ENCODE peak calls at places on chromosomes 13 and 19, in four cellular contexts. C is CD8-positive, alpha-beta T cell; E is right atrium auricular region; T is left lung. Z is an unnamed sample. For H3K4me1 and H3K27me3, the result is how much of the 10 kb centered on the place peaks cover.

GRCh38 chr19:15911599-15912237 is 13.8 kb upstream of the CYP4F2 start:
- DNase-seq in T (no peak), E (no peak), C (no peak), Z (no peak)

GRCh38 chr19:16325161-16325527 is 518 bp downstream of the KLF2 start:
- DNase-seq in E (no peak), T (peak), C (no peak), Z (no peak)

GRCh38 chr19:49869009-49869483 is 1.7 kb upstream of the PNKP start:
- DNase-seq in T (no peak), E (no peak), C (no peak), Z (no peak)

GRCh38 chr13:97018029-97018819 is 23.9 kb upstream of the OXGR1 start:
- DNase-seq in C (peak), T (no peak), E (no peak), Z (no peak)

GRCh38 chr13:39263033-39263432 is 224.8 kb downstream of the NHLRC3 start:
- DNase-seq in T (no peak), C (no peak), E (peak), Z (no peak)

GRCh38 chr13:31775686-31776085 is 36.4 kb downstream of the RXFP2 start:
- DNase-seq in E (peak), C (no peak), T (no peak), Z (no peak)

GRCh38 chr19:38684862-38685665 is 37.6 kb downstream of the ACTN4 start:
- DNase-seq in E (no peak), T (no peak), C (no peak), Z (no peak)

GRCh38 chr19:27770095-27770494 is 1442.9 kb downstream of the UQCRFS1 start:
- DNase-seq in E (no peak), T (no peak), C (no peak), Z (no peak)

GRCh38 chr19:14347999-14348889 is 33.0 kb upstream of the ADGRE5 start:
- DNase-seq in E (peak), C (peak), T (peak), Z (no peak)

GRCh38 chr13:44906230-44906629 is 83.0 kb downstream of the NUFIP1 start:
- DNase-seq in C (no peak), E (no peak), T (no peak), Z (no peak)

GRCh38 chr13:97194473-97194872 is 27.7 kb upstream of the MBNL2 start:
- DNase-seq in T (no peak), E (no peak), C (no peak), Z (peak)

GRCh38 chr19:13770013-13770635 is 4.1 kb upstream of the C19orf53 start:
- DNase-seq in E (no peak), C (no peak), T (no peak), Z (no peak)

GRCh38 chr19:19258589-19259338 is 14.3 kb downstream of the TM6SF2 start:
- DNase-seq in T (no peak), E (no peak), C (no peak), Z (no peak)

GRCh38 chr13:47632311-47632710 is 368.8 kb downstream of the SUCLA2 start:
- DNase-seq in E (no peak), C (no peak), T (no peak), Z (no peak)

GRCh38 chr13:45630791-45631190 is 15.3 kb upstream of the ERICH6B start:
- DNase-seq in C (no peak), E (no peak), T (no peak), Z (peak)

GRCh38 chr19:7932276-7932929 is 6.5 kb upstream of the CTXN1 start:
- DNase-seq in T (peak), E (no peak), C (no peak), Z (no peak)

GRCh38 chr13:103066991-103067390 is 774 bp upstream of the SLC10A2 start:
- DNase-seq in C (no peak), T (no peak), E (no peak), Z (no peak)

GRCh38 chr19:40277356-40277755 is 7.8 kb downstream of the AKT2 start:
- DNase-seq in T (no peak), C (no peak), E (no peak), Z (no peak)

GRCh38 chr19:40271706-40272105 is 13.4 kb downstream of the AKT2 start:
- DNase-seq in T (no peak), C (no peak), E (no peak), Z (no peak)

GRCh38 chr19:40273469-40274360 is 11.4 kb downstream of the AKT2 start:
- DNase-seq in C (no peak), E (no peak), T (no peak), Z (no peak)

GRCh38 chr19:40272261-40272660 is 12.9 kb downstream of the AKT2 start:
- DNase-seq in T (no peak), C (no peak), E (no peak), Z (no peak)

GRCh38 chr19:40274585-40275544 is 10.3 kb downstream of the AKT2 start:
- DNase-seq in C (no peak), E (no peak), T (no peak), Z (no peak)
- H3K4me1 ChIP-seq in C (half or more), E (half or more), T (under half), Z (under half)

GRCh38 chr13:110396476-110396875 is 89.4 kb downstream of the COL4A2 start:
- DNase-seq in T (no peak), C (no peak), E (no peak), Z (no peak)

GRCh38 chr13:110393761-110394160 is 86.7 kb downstream of the COL4A2 start:
- DNase-seq in C (no peak), T (no peak), E (no peak), Z (no peak)

GRCh38 chr13:110396913-110397379 is 89.9 kb downstream of the COL4A2 start:
- DNase-seq in C (no peak), E (peak), T (peak), Z (peak)

GRCh38 chr13:110392510-110393233 is 85.6 kb downstream of the COL4A2 start:
- DNase-seq in T (no peak), E (no peak), C (no peak), Z (no peak)

DNA sequence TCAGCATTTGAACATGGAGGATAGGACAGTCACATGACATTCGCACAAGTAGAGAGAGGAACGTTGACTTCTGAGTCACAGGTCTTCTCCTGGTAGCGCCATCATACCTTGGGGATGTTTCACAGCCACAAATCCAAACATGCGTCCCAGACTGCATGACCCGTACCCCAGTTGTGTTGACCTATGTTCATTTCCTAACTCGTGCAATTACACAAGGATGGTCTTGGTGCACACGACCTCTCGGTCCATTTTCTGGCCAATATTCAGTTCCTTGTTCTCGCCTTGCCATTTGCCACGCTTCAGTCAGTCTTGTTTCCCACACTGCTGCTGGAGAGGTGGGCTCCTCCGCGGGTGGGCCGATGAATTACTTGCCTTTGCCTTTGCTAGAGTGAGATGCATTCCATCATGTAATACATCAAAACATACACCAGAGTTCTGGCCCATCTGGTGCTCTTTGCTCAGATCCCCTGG is 87.3 kb downstream of the COL4A2 start:
- DNase-seq in C (no peak), T (no peak), E (no peak), Z (no peak)
- H3K27ac ChIP-seq in C (no peak), T (no peak), E (peak), Z (no peak)

DNA sequence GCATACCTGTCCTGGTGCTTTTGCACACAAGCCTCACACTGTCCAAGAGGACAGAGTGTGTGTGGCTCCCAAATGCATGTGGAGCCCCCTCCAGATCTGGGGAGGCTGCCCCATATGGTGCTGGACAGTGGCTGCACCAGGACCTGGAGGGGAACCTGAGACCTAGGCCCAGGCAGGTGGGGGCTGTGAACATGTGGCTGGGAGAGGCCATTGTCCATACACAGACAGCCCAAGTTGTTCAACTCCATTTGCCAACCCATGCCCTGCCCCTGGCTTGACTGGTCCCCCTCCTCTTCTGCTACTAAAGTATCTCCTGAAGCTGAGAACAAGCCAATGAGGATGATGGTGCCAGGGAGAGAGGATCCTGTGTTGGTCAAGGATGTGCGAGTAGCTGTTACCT is 94.0 kb downstream of the ING1 start:
- DNase-seq in T (no peak), E (no peak), C (no peak), Z (no peak)
- H3K27me3 ChIP-seq in T (half or more), E (under half), C (under half), Z (half or more)

DNA sequence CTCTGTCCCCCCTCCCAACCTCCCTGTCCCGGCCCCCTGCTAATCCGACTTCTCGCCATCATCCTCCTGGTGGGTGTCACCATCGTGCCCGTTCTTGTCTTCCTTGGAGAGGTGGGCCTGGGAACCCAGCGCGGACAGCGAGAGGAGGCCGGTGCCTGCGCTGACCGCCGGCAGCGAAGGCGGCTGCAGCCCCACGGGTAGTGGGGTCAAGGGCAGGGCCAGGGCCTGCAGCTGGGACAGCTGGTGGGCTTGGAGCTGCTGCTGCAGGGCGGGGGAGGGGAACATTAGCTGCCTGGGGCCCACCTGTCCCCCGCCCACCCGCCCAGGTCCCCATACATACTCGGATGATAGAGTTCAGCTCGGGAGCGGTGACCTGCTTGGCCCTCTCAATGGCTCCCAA is 8.5 kb downstream of the TLE5 start:
- DNase-seq in E (no peak), C (no peak), T (no peak), Z (no peak)
- H3K4me1 ChIP-seq in E (under half), C (half or more), T (under half), Z (under half)

DNA sequence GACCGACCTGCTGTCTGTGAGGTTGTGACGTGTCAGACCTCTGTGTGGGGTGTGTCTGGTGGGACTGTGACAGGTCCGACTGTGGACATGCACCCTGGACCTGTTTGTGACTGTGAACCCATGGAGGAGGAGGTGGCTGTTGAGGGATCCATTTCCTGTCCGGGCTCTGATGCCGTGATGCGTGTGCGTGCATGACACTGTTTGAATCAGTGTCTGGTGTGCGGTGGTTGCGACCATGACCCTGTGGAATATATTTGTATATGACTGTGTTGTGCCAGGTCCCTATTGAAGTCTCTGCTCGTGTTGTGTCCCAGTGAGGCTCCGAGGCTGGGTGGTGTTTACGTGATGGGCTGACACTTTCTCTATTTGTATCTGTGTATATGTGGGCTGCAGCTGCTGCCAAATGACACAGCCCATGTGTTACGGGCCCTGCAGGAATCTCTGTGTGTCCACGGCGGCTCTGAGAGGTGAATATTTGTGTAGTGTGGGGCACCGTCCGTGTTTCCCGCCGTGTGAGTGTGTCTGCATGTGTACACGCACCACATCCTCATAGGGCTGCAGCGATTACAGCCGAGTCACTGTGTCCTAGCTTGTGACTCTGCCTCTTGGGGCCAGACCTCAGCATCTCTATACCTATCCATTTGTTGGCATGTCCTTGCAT is 18.3 kb downstream of the CCDC97 start:
- DNase-seq in C (no peak), E (no peak), T (no peak), Z (no peak)
- H3K27ac ChIP-seq in C (peak), E (peak), T (peak), Z (no peak)

GRCh38 chr19:5393088-5393487 is 52.5 kb upstream of the PTPRS start:
- DNase-seq in C (no peak), E (no peak), T (no peak), Z (no peak)
- H3K27me3 ChIP-seq in C (under half), E (under half), T (half or more), Z (half or more)